ENCODE peak calls at places on chromosomes 3 and 15, in four cellular contexts. S is GM23338, U is GM12865, B is tibial artery. T is an unnamed sample.
A peak's percentile ranks its signal among the peaks of the same experiment; 100 is the strongest.

GRCh38 chr15:38490231-38490630 is 36.3 kb downstream of the FAM98B start:
- DNase-seq in S (no peak), U (no peak), B (no peak), T (no peak)

GRCh38 chr15:90529369-90530249 is at the start of gene CRTC3:
- DNase-seq in S (peak; percentile 48), U (peak; percentile 71), B (peak; percentile 43), T (no peak)

GRCh38 chr3:144770813-144771400 is 799.3 kb downstream of the DIPK2A start:
- DNase-seq in S (peak; percentile 45), U (peak; percentile 64), B (no peak), T (no peak)

GRCh38 chr3:195897081-195897852 is 11.1 kb downstream of the TNK2 start:
- DNase-seq in S (no peak), U (no peak), B (peak; percentile 42), T (peak; percentile 68)

GRCh38 chr3:143331336-143331735 is 211.8 kb downstream of the CHST2 start:
- DNase-seq in S (no peak), U (no peak), B (no peak), T (no peak)

GRCh38 chr3:5553203-5553602 is 365.7 kb downstream of the EDEM1 start:
- DNase-seq in S (no peak), U (no peak), B (no peak), T (no peak)

GRCh38 chr15:74403981-74404563 is 29.7 kb downstream of the SEMA7A start:
- DNase-seq in S (no peak), U (peak; percentile 95), B (no peak), T (no peak)

GRCh38 chr3:151085889-151086483 is 522 bp downstream of the MED12L start:
- DNase-seq in S (peak; percentile 60), U (peak; percentile 14), B (no peak), T (no peak)

GRCh38 chr3:15326037-15326436 is 6.3 kb downstream of the SH3BP5 start:
- DNase-seq in S (no peak), U (no peak), B (peak; percentile 60), T (no peak)

GRCh38 chr15:39788108-39788507 is 5.5 kb upstream of the FSIP1 start:
- DNase-seq in S (no peak), U (peak; percentile 57), B (no peak), T (no peak)

GRCh38 chr3:42061711-42062408 is 29.3 kb upstream of the TRAK1 start:
- DNase-seq in S (peak; percentile 74), U (no peak), B (peak; percentile 76), T (peak; percentile 91)

GRCh38 chr15:42499888-42500609 is 4.6 kb downstream of the SNAP23 start:
- DNase-seq in S (peak; percentile 25), U (no peak), B (no peak), T (no peak)

GRCh38 chr15:55799287-55800212 is 56.6 kb upstream of the PRTG start:
- DNase-seq in S (peak; percentile 90), U (peak; percentile 62), B (no peak), T (no peak)

GRCh38 chr15:55627730-55628368 is 39.7 kb upstream of the PYGO1 start:
- DNase-seq in S (peak; percentile 40), U (no peak), B (no peak), T (no peak)

GRCh38 chr3:65425880-65426279 is 612.8 kb downstream of the MAGI1 start:
- DNase-seq in S (peak; percentile 35), U (no peak), B (no peak), T (no peak)

GRCh38 chr15:63749330-63749942 is 84.3 kb downstream of the HERC1 start:
- DNase-seq in S (no peak), U (no peak), B (no peak), T (no peak)

GRCh38 chr3:178085817-178086123 is 450.5 kb upstream of the KCNMB2 start:
- DNase-seq in S (no peak), U (no peak), B (no peak), T (no peak)
- H3K4me3 ChIP-seq in S (no peak overlapping the region), U (no peak overlapping the region), B (no peak overlapping the region), T (no peak overlapping the region)

GRCh38 chr15:96353931-96354730 is 23.6 kb downstream of the NR2F2 start:
- DNase-seq in S (peak; percentile 80), U (no peak), B (peak; percentile 56), T (no peak)

GRCh38 chr15:96352594-96353377 is 22.3 kb downstream of the NR2F2 start:
- DNase-seq in S (peak; percentile 14), U (no peak), B (no peak), T (no peak)

GRCh38 chr15:96354731-96355560 is 24.4 kb downstream of the NR2F2 start:
- DNase-seq in S (no peak), U (no peak), B (no peak), T (no peak)

GRCh38 chr15:96351801-96352593 is 21.5 kb downstream of the NR2F2 start:
- DNase-seq in S (peak; percentile 72), U (no peak), B (peak; percentile 35), T (no peak)

DNA sequence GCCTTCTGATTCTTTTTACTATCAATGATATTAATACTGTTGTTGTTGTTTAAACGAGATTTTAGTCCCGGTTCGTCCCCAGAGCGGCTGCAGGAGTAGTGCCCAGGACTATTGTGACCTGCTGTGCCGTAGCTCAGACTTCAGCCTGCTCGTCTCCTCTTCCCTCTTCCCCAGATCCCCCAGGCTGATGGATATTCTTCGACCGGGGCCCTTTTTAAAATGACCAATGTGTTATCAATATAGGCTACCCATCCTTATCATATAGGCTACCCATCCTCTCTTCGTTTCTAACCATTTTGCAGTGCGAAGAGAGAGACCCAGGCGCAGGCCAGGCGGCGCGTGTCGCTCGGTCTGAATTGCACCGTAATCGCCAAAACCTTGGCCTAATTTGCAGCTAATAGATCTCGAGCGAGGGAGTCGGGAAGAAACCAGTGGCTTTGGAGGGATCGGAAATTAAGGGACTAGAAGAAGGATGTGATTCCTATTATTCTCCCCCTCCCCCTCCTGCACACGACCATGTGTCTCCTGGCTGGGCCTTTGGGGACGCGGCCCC is 23.0 kb downstream of the NR2F2 start:
- DNase-seq in S (peak; percentile 14), U (no peak), B (no peak), T (no peak)
- H3K4me3 ChIP-seq in S (peak overlapping the region; percentile 49), U (no peak overlapping the region), B (peak overlapping the region; percentile 72), T (no peak overlapping the region)

GRCh38 chr3:133578548-133579191 is 5.2 kb downstream of the CDV3 start:
- DNase-seq in S (peak; percentile 64), U (no peak), B (no peak), T (peak; percentile 32)

GRCh38 chr3:133573629-133574194 is at the start of gene CDV3:
- DNase-seq in S (peak; percentile 71), U (no peak), B (peak; percentile 35), T (peak; percentile 57)

GRCh38 chr3:133574260-133574881 is 885 bp downstream of the CDV3 start:
- DNase-seq in S (peak; percentile 74), U (peak; percentile 90), B (peak; percentile 65), T (peak; percentile 72)

GRCh38 chr3:133575121-133575520 is 1.6 kb downstream of the CDV3 start:
- DNase-seq in S (no peak), U (peak; percentile 56), B (no peak), T (no peak)

GRCh38 chr3:133576169-133576568 is 2.7 kb downstream of the CDV3 start:
- DNase-seq in S (no peak), U (no peak), B (no peak), T (peak; percentile 32)
- H3K4me3 ChIP-seq in S (peak overlapping the region; percentile 90), U (peak overlapping the region; percentile 73), B (peak overlapping the region; percentile 87), T (peak overlapping the region; percentile 12)

GRCh38 chr15:92343869-92344643 is 49.6 kb upstream of the ST8SIA2 start:
- DNase-seq in S (peak; percentile 60), U (no peak), B (no peak), T (no peak)
- H3K4me3 ChIP-seq in S (peak overlapping the region; percentile 40), U (no peak overlapping the region), B (no peak overlapping the region), T (no peak overlapping the region)

GRCh38 chr3:162193148-162193547 is 696.5 kb downstream of the OTOL1 start:
- DNase-seq in S (peak; percentile 26), U (no peak), B (no peak), T (no peak)
- H3K4me3 ChIP-seq in S (no peak overlapping the region), U (no peak overlapping the region), B (no peak overlapping the region), T (no peak overlapping the region)

GRCh38 chr3:52537165-52537635 is 795 bp downstream of the UQCC5 start:
- DNase-seq in S (no peak), U (no peak), B (no peak), T (no peak)
- H3K4me3 ChIP-seq in S (peak overlapping the region; percentile 97), U (peak overlapping the region; percentile 83), B (peak overlapping the region; percentile 69), T (peak overlapping the region; percentile 58)

DNA sequence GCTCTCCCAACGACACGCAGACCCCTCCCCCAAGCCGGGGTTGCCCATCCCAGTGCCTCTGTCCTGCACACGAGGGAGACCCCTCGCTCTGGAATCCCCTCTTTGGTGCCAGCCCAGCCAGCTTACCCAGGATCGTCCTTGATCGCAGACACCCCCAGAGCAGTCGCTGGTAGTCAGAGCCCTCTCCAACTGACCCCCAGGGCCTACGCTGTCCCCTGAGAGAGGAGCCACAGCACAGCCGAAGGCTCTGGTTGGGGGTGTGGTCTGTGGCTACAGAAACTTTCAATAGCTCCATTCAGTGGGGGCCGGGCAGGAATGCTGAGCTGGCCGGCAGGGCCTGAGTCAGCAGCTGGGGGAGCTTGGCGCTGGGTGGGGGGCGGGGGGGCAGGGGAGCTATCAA is at the start of gene LCTL:
- DNase-seq in S (peak; percentile 82), U (no peak), B (no peak), T (peak; percentile 34)
- H3K4me3 ChIP-seq in S (peak within 1 kb of the TSS; percentile 46), U (no peak within 1 kb of the TSS), B (no peak within 1 kb of the TSS), T (no peak within 1 kb of the TSS)

T was measured in right atrium auricular region.